ENCODE peak calls at places on chromosome 1, in five cellular contexts. M, S, R, P and Y are unnamed samples.

GRCh38 chr1:7372477-7373120 is 398.5 kb upstream of the VAMP3 start:
- DNase-seq in M (no peak), S (no peak), R (no peak), P (no peak), Y (no peak)

GRCh38 chr1:147246910-147247655 is 4.6 kb downstream of the CHD1L start:
- DNase-seq in M (no peak), S (no peak), R (peak; percentile 34), P (no peak), Y (peak; percentile 7)

GRCh38 chr1:181028241-181029014 is 5.4 kb upstream of the MR1 start:
- DNase-seq in M (peak; percentile 8), S (no peak), R (peak; percentile 35), P (no peak), Y (peak; percentile 46)

GRCh38 chr1:58971629-58972140 is 187.8 kb upstream of the JUN start:
- DNase-seq in M (no peak), S (peak; percentile 31), R (peak; percentile 85), P (no peak), Y (peak; percentile 53)

GRCh38 chr1:173210273-173210672 is 3.1 kb upstream of the TNFSF4 start:
- DNase-seq in M (no peak), S (no peak), R (no peak), P (no peak), Y (no peak)

GRCh38 chr1:159815926-159816325 is 10.7 kb upstream of the SLAMF8 start:
- DNase-seq in M (no peak), S (no peak), R (no peak), P (no peak), Y (no peak)

GRCh38 chr1:219924348-219924747 is 4.0 kb downstream of the SLC30A10 start:
- DNase-seq in M (no peak), S (no peak), R (no peak), P (no peak), Y (no peak)

GRCh38 chr1:19488136-19488535 is 2.8 kb upstream of the CAPZB start:
- DNase-seq in M (no peak), S (no peak), R (peak; percentile 48), P (no peak), Y (peak; percentile 54)

GRCh38 chr1:28973850-28974841 is 59.8 kb downstream of the EPB41 start:
- DNase-seq in M (peak; percentile 44), S (no peak), R (peak; percentile 49), P (no peak), Y (peak; percentile 72)

GRCh38 chr1:36369061-36369470 is 16.7 kb downstream of the STK40 start:
- DNase-seq in M (peak; percentile 60), S (peak; percentile 79), R (peak; percentile 72), P (no peak), Y (peak; percentile 63)

GRCh38 chr1:153945795-153946621 is 510 bp downstream of the DENND4B start:
- DNase-seq in M (peak; percentile 59), S (peak; percentile 89), R (peak; percentile 87), P (peak; percentile 72), Y (peak; percentile 69)

GRCh38 chr1:58823481-58824010 is 39.7 kb upstream of the JUN start:
- DNase-seq in M (peak; percentile 95), S (no peak), R (peak; percentile 93), P (no peak), Y (peak; percentile 94)

GRCh38 chr1:183002797-183003594 is 20.2 kb upstream of the LAMC1 start:
- DNase-seq in M (no peak), S (peak; percentile 26), R (peak; percentile 79), P (no peak), Y (peak; percentile 83)

GRCh38 chr1:205933672-205934618 is 9.3 kb downstream of the SLC26A9 start:
- DNase-seq in M (peak; percentile 77), S (no peak), R (peak; percentile 12), P (no peak), Y (peak; percentile 86)

GRCh38 chr1:224435999-224436398 is 1.4 kb upstream of the WDR26 start:
- DNase-seq in M (no peak), S (no peak), R (no peak), P (no peak), Y (no peak)

GRCh38 chr1:228238461-228238860 is 30.6 kb downstream of the OBSCN start:
- DNase-seq in M (no peak), S (no peak), R (no peak), P (no peak), Y (no peak)

GRCh38 chr1:168498159-168498609 is 45.6 kb downstream of the XCL2 start:
- DNase-seq in M (peak; percentile 57), S (no peak), R (peak; percentile 87), P (no peak), Y (peak; percentile 79)

GRCh38 chr1:62241357-62242131 is 46.9 kb downstream of the L1TD1 start:
- DNase-seq in M (no peak), S (no peak), R (peak; percentile 10), P (no peak), Y (no peak)

GRCh38 chr1:111720977-111721670 is 18.1 kb downstream of the INKA2 start:
- DNase-seq in M (no peak), S (no peak), R (no peak), P (no peak), Y (peak; percentile 15)

GRCh38 chr1:92340154-92340553 is 41.3 kb downstream of the RPAP2 start:
- DNase-seq in M (no peak), S (no peak), R (no peak), P (no peak), Y (no peak)

GRCh38 chr1:187465441-187465840 is 636.7 kb downstream of the PLA2G4A start:
- DNase-seq in M (no peak), S (no peak), R (no peak), P (no peak), Y (no peak)

GRCh38 chr1:2946999-2947650 is 74.1 kb upstream of the ACTRT2 start:
- DNase-seq in M (no peak), S (no peak), R (no peak), P (no peak), Y (no peak)

GRCh38 chr1:202365092-202365815 is 16.8 kb downstream of the PPP1R12B start:
- DNase-seq in M (peak; percentile 51), S (no peak), R (no peak), P (no peak), Y (peak; percentile 42)

GRCh38 chr1:167168424-167168823 is 52.3 kb upstream of the POU2F1 start:
- DNase-seq in M (no peak), S (no peak), R (no peak), P (no peak), Y (no peak)

GRCh38 chr1:13960376-13960987 is 260.5 kb downstream of the PRDM2 start:
- DNase-seq in M (peak; percentile 43), S (peak; percentile 60), R (peak; percentile 54), P (no peak), Y (peak; percentile 70)

GRCh38 chr1:29630756-29631155 is 394.4 kb downstream of the PTPRU start:
- DNase-seq in M (no peak), S (no peak), R (no peak), P (no peak), Y (no peak)

GRCh38 chr1:6918908-6919511 is 133.8 kb downstream of the CAMTA1 start:
- DNase-seq in M (no peak), S (no peak), R (no peak), P (no peak), Y (no peak)

GRCh38 chr1:35298464-35298863 is 30.0 kb downstream of the ZMYM4 start:
- DNase-seq in M (peak; percentile 46), S (peak; percentile 34), R (peak; percentile 43), P (no peak), Y (peak; percentile 50)

GRCh38 chr1:102742426-102742825 is 365.9 kb downstream of the COL11A1 start:
- DNase-seq in M (peak; percentile 15), S (no peak), R (peak; percentile 12), P (no peak), Y (no peak)

GRCh38 chr1:185567006-185567405 is 167.2 kb upstream of the HMCN1 start:
- DNase-seq in M (peak; percentile 81), S (no peak), R (peak; percentile 40), P (no peak), Y (peak; percentile 22)

GRCh38 chr1:46719689-46720088 is 775 bp upstream of the EFCAB14 start:
- DNase-seq in M (no peak), S (no peak), R (peak; percentile 7), P (no peak), Y (no peak)

GRCh38 chr1:13541435-13542215 is 27.8 kb upstream of the LRRC38 start:
- DNase-seq in M (no peak), S (no peak), R (no peak), P (no peak), Y (no peak)

GRCh38 chr1:172383541-172383940 is 36.9 kb upstream of the C1orf105 start:
- DNase-seq in M (peak; percentile 83), S (no peak), R (peak; percentile 74), P (no peak), Y (peak; percentile 57)

GRCh38 chr1:217563179-217563578 is 67.7 kb downstream of the GPATCH2 start:
- DNase-seq in M (no peak), S (no peak), R (no peak), P (no peak), Y (no peak)

GRCh38 chr1:59985901-59986735 is 59.5 kb upstream of the CYP2J2 start:
- DNase-seq in M (peak; percentile 61), S (no peak), R (no peak), P (no peak), Y (peak; percentile 71)

GRCh38 chr1:202575906-202576653 is 134.2 kb downstream of the SYT2 start:
- DNase-seq in M (no peak), S (no peak), R (no peak), P (no peak), Y (peak; percentile 46)

GRCh38 chr1:196063952-196064351 is 544.3 kb downstream of the KCNT2 start:
- DNase-seq in M (peak; percentile 68), S (no peak), R (no peak), P (no peak), Y (no peak)

GRCh38 chr1:96995351-96995750 is 273.8 kb downstream of the PTBP2 start:
- DNase-seq in M (peak; percentile 52), S (no peak), R (peak; percentile 38), P (no peak), Y (no peak)

GRCh38 chr1:37850352-37850955 is 8.9 kb downstream of the MTF1 start:
- DNase-seq in M (no peak), S (no peak), R (peak; percentile 25), P (no peak), Y (peak; percentile 23)
- H3K4me3 ChIP-seq in M (no peak overlapping the region), S (no peak overlapping the region), R (no peak overlapping the region), P (no peak overlapping the region), Y (no peak overlapping the region)

GRCh38 chr1:226201029-226201593 is 14.6 kb upstream of the ACBD3 start:
- DNase-seq in M (no peak), S (no peak), R (no peak), P (no peak), Y (peak; percentile 19)
- TF ChIP-seq CTCF in M (peak; percentile 53), S (peak; percentile 15), R (peak; percentile 55), P (no peak), Y (peak; percentile 42)

GRCh38 chr1:54980046-54980527 is 341 bp upstream of the TMEM61 start:
- DNase-seq in M (no peak), S (no peak), R (no peak), P (no peak), Y (no peak)
- H3K4me3 ChIP-seq in M (peak overlapping the region; percentile 13), S (peak overlapping the region; percentile 46), R (peak overlapping the region; percentile 25), P (peak overlapping the region; percentile 56), Y (no peak overlapping the region)

GRCh38 chr1:211631168-211631567 is 44.3 kb downstream of the NEK2 start:
- DNase-seq in M (no peak), S (no peak), R (no peak), P (no peak), Y (no peak)

GRCh38 chr1:211632117-211632807 is 43.2 kb downstream of the NEK2 start:
- DNase-seq in M (peak; percentile 33), S (no peak), R (no peak), P (no peak), Y (no peak)

GRCh38 chr1:211634461-211634860 is 41.0 kb downstream of the NEK2 start:
- DNase-seq in M (no peak), S (no peak), R (no peak), P (no peak), Y (no peak)

GRCh38 chr1:211633523-211633843 is 41.9 kb downstream of the NEK2 start:
- DNase-seq in M (no peak), S (no peak), R (no peak), P (no peak), Y (peak; percentile 43)

GRCh38 chr1:211632808-211633522 is 42.5 kb downstream of the NEK2 start:
- DNase-seq in M (peak; percentile 93), S (peak; percentile 63), R (peak; percentile 83), P (no peak), Y (peak; percentile 79)
- TF ChIP-seq CTCF in M (no peak), S (no peak), R (no peak), P (no peak), Y (no peak)